ENCODE peak calls at places on chromosome 22, in seven cellular contexts. G is cardiac muscle cell; Z is neural crest cell; C is ACHN; R is kidney; X is kidney glomerular epithelial cell; M is stimulated activated CD8-positive, alpha-beta memory T cell treated with anti-CD3 and anti-CD28 coated beads, Interleukin-15, amount 100 ng/mL, for 1 hour. P is an unnamed sample.

GRCh38 chr22:48702573-48703264 is 1125.0 kb downstream of the BRD1 start:
- DNase-seq in C (no peak), R (peak), X (no peak), M (no peak), G (peak), Z (peak), P (no peak)

GRCh38 chr22:43487311-43488030 is 75.7 kb downstream of the MPPED1 start:
- DNase-seq in C (no peak), X (no peak), G (no peak), M (no peak), R (peak), Z (no peak), P (no peak)

GRCh38 chr22:25404923-25405853 is 159.3 kb upstream of the GRK3 start:
- DNase-seq in G (peak), Z (no peak), C (peak), X (peak), R (peak), M (peak), P (peak)

GRCh38 chr22:26577081-26577480 is 12.9 kb downstream of the TPST2 start:
- DNase-seq in R (no peak), X (no peak), G (no peak), M (no peak), C (no peak), Z (no peak), P (no peak)

GRCh38 chr22:17218341-17218740 is 894 bp downstream of the ADA2 start:
- DNase-seq in X (no peak), Z (no peak), G (no peak), R (peak), C (no peak), M (no peak), P (no peak)

GRCh38 chr22:37566903-37567798 is 6.9 kb downstream of the CDC42EP1 start:
- DNase-seq in C (peak), R (peak), Z (peak), G (peak), M (peak), X (peak), P (peak)

GRCh38 chr22:27252282-27253049 is 549.1 kb downstream of the MN1 start:
- DNase-seq in X (no peak), Z (no peak), C (no peak), R (no peak), M (no peak), G (peak), P (peak)

GRCh38 chr22:20987375-20987774 is 5.3 kb downstream of the LZTR1 start:
- DNase-seq in C (no peak), R (peak), Z (no peak), X (no peak), G (no peak), M (no peak), P (no peak)

GRCh38 chr22:44672632-44673031 is 29.4 kb upstream of the PRR5 start:
- DNase-seq in C (no peak), Z (no peak), M (no peak), G (no peak), R (peak), X (no peak), P (no peak)

GRCh38 chr22:27765706-27766291 is 35.8 kb downstream of the MN1 start:
- DNase-seq in Z (no peak), R (no peak), G (no peak), C (no peak), M (no peak), X (no peak), P (no peak)

GRCh38 chr22:26486394-26486793 is 2.7 kb downstream of the SRRD start:
- DNase-seq in X (no peak), G (no peak), M (no peak), Z (no peak), C (no peak), R (no peak), P (no peak)

GRCh38 chr22:40525250-40525884 is 111.2 kb downstream of the MRTFA start:
- DNase-seq in C (peak), R (no peak), G (peak), X (no peak), Z (peak), M (peak), P (peak)

GRCh38 chr22:39820266-39820665 is 73.3 kb downstream of the ENTHD1 start:
- DNase-seq in Z (no peak), M (no peak), R (no peak), X (peak), G (peak), C (peak), P (peak)

GRCh38 chr22:49307870-49308269 is 519.8 kb downstream of the BRD1 start:
- DNase-seq in G (no peak), Z (no peak), C (no peak), X (no peak), R (peak), M (no peak), P (no peak)